ENCODE peak calls at places on chromosomes 6 and 20, in seven cellular contexts. Z, F, N, P, B, I and C are unnamed samples.

GRCh38 chr6:90835584-90836212 is 248.8 kb upstream of the MAP3K7 start:
- DNase-seq in Z (no peak), F (no peak), N (no peak), P (no peak), B (no peak), I (no peak), C (no peak)

GRCh38 chr6:141445928-141446628 is 686.6 kb upstream of the GJE1 start:
- DNase-seq in Z (no peak), P (no peak), N (no peak), I (no peak), B (no peak), F (no peak), C (no peak)

GRCh38 chr6:24893342-24893850 is 42.4 kb downstream of the RIPOR2 start:
- DNase-seq in P (no peak), N (no peak), Z (no peak), B (no peak), F (no peak), I (no peak), C (no peak)

GRCh38 chr6:111604259-111605099 is 1.2 kb downstream of the TRAF3IP2 start:
- DNase-seq in P (no peak), B (peak), F (peak), I (no peak), Z (no peak), N (no peak), C (no peak)

GRCh38 chr6:106724848-106725247 is 95.5 kb downstream of the QRSL1 start:
- DNase-seq in Z (no peak), P (no peak), I (no peak), B (no peak), N (no peak), F (no peak), C (no peak)

GRCh38 chr20:45268531-45268930 is 14.2 kb upstream of the SLPI start:
- DNase-seq in Z (no peak), N (no peak), F (no peak), I (no peak), P (no peak), B (no peak), C (peak)

GRCh38 chr6:94636780-94637385 is 940.5 kb upstream of the MANEA start:
- DNase-seq in Z (no peak), I (peak), B (no peak), F (no peak), N (no peak), P (peak), C (no peak)

GRCh38 chr6:36713846-36714245 is 16.2 kb downstream of the RAB44 start:
- DNase-seq in N (no peak), P (no peak), Z (no peak), B (no peak), I (no peak), F (no peak), C (no peak)

GRCh38 chr6:235763-236360 is 56.4 kb upstream of the DUSP22 start:
- DNase-seq in F (no peak), I (no peak), P (no peak), N (peak), B (peak), Z (no peak), C (no peak)

GRCh38 chr20:35776513-35777101 is 4.8 kb downstream of the PHF20 start:
- DNase-seq in F (peak), I (no peak), P (no peak), Z (no peak), N (no peak), B (peak), C (no peak)

GRCh38 chr6:129936329-129937165 is 75.4 kb upstream of the TMEM244 start:
- DNase-seq in P (peak), B (peak), N (peak), I (peak), Z (peak), F (no peak), C (no peak)

GRCh38 chr20:25288291-25289181 is 40.7 kb downstream of the PYGB start:
- DNase-seq in F (no peak), P (no peak), B (no peak), Z (peak), N (peak), I (no peak), C (no peak)

GRCh38 chr6:144725731-144726522 is 440.8 kb downstream of the UTRN start:
- DNase-seq in B (no peak), I (no peak), Z (no peak), F (no peak), P (peak), N (no peak), C (no peak)

GRCh38 chr6:72182337-72183246 is 296.2 kb downstream of the RIMS1 start:
- DNase-seq in I (peak), N (no peak), Z (peak), F (no peak), B (peak), P (peak), C (no peak)

GRCh38 chr6:106692112-106692822 is 62.9 kb downstream of the QRSL1 start:
- DNase-seq in I (peak), B (peak), Z (no peak), P (no peak), N (no peak), F (no peak), C (no peak)

GRCh38 chr6:43076928-43077809 is 1.1 kb downstream of the PTK7 start:
- DNase-seq in B (peak), Z (peak), P (peak), F (no peak), N (no peak), I (no peak), C (peak)

GRCh38 chr20:2840967-2841531 is 504 bp downstream of the VPS16 start:
- DNase-seq in I (peak), N (no peak), F (no peak), B (peak), Z (peak), P (peak), C (no peak)

GRCh38 chr6:11730645-11731044 is 48.0 kb downstream of the ADTRP start:
- DNase-seq in F (no peak), B (no peak), I (no peak), P (no peak), N (peak), Z (no peak), C (peak)

GRCh38 chr20:32675223-32675975 is 1.7 kb upstream of the C20orf203 start:
- DNase-seq in P (no peak), F (no peak), N (no peak), B (no peak), Z (no peak), I (no peak), C (no peak)

GRCh38 chr6:132443206-132443605 is 41.9 kb upstream of the MOXD1 start:
- DNase-seq in N (no peak), Z (no peak), P (no peak), I (peak), B (no peak), F (no peak), C (no peak)

GRCh38 chr6:118843685-118844390 is 50.1 kb upstream of the ASF1A start:
- DNase-seq in Z (no peak), F (no peak), I (no peak), P (no peak), B (peak), N (peak), C (no peak)

GRCh38 chr6:19902201-19902600 is 65.0 kb downstream of the ID4 start:
- DNase-seq in Z (no peak), F (no peak), N (no peak), I (no peak), P (no peak), B (no peak), C (no peak)

GRCh38 chr20:32386091-32386490 is 28.0 kb downstream of the ASXL1 start:
- DNase-seq in N (no peak), Z (no peak), P (no peak), I (no peak), B (no peak), F (no peak), C (no peak)

GRCh38 chr20:58235010-58235409 is 6.6 kb upstream of the ANKRD60 start:
- DNase-seq in F (no peak), B (no peak), I (no peak), Z (no peak), N (no peak), P (no peak), C (peak)

GRCh38 chr6:139855741-139856206 is 481.3 kb upstream of the CITED2 start:
- DNase-seq in I (no peak), N (no peak), F (no peak), P (no peak), B (peak), Z (no peak), C (no peak)

GRCh38 chr6:111918825-111919224 is 45.6 kb upstream of the FYN start:
- DNase-seq in P (no peak), Z (no peak), I (peak), F (no peak), N (no peak), B (peak), C (no peak)

GRCh38 chr6:101351173-101351572 is 42.3 kb upstream of the GRIK2 start:
- DNase-seq in I (peak), F (no peak), B (no peak), Z (no peak), P (no peak), N (no peak), C (no peak)

GRCh38 chr20:16438100-16438499 is 135.1 kb downstream of the KIF16B start:
- DNase-seq in Z (no peak), P (no peak), I (no peak), B (no peak), N (no peak), F (no peak), C (no peak)

GRCh38 chr20:16437387-16437990 is 135.8 kb downstream of the KIF16B start:
- DNase-seq in I (peak), P (no peak), Z (no peak), N (no peak), B (no peak), F (no peak), C (no peak)

DNA sequence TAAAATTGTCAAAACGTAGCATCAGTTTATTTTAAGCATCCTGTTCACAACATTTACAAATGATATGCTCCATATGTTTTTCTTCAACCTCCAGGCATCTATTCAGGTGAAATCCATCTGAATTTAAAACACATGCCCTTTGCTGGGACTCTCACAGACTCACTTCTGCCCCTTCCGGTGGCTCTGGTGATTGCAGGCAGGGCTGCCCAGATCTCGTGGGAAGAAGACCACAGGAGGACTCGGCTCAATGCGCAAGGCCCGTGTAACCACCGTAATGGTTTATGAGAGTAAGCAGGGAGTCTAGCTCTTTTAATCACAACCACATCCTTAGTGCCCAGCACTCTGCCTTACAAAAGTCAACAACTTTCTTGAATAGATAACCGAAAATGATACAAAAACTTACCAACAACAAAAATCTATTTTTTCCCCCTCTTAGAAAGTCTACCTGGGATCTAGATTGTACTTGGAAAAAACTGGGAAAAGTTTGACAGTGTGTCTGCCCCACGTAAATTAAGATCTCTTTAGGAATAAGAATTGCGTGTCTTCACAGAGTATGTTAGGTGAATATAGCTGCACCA is 139.1 kb downstream of the KIF16B start:
- DNase-seq in P (peak), I (no peak), N (peak), Z (peak), F (peak), B (peak), C (peak)
- TF ChIP-seq CTCF in P (peak), I (peak), N (peak), Z (peak), F (no peak), B (peak), C (peak)

GRCh38 chr20:34312544-34313217 is 9.5 kb upstream of the AHCY start:
- DNase-seq in N (peak), P (peak), Z (peak), I (peak), B (peak), F (peak), C (peak)

GRCh38 chr20:34311118-34312023 is 8.2 kb upstream of the AHCY start:
- DNase-seq in P (peak), I (no peak), F (no peak), N (no peak), Z (peak), B (no peak), C (no peak)

GRCh38 chr20:34312024-34312460 is 8.9 kb upstream of the AHCY start:
- DNase-seq in B (no peak), P (no peak), N (no peak), I (no peak), F (no peak), Z (no peak), C (no peak)

GRCh38 chr20:34309691-34310090 is 6.5 kb upstream of the AHCY start:
- DNase-seq in I (no peak), F (no peak), P (no peak), B (no peak), N (no peak), Z (no peak), C (no peak)

GRCh38 chr20:34310481-34311117 is 7.4 kb upstream of the AHCY start:
- DNase-seq in Z (no peak), N (no peak), I (no peak), F (no peak), P (no peak), B (no peak), C (no peak)
- TF ChIP-seq CTCF in Z (no peak), N (no peak), I (no peak), F (no peak), P (no peak), B (no peak), C (no peak)

GRCh38 chr6:29793796-29794195 is 33.8 kb upstream of the HLA-G start:
- DNase-seq in I (no peak), Z (no peak), P (no peak), B (no peak), N (no peak), F (no peak), C (no peak)

GRCh38 chr6:29791162-29791561 is 36.5 kb upstream of the HLA-G start:
- DNase-seq in I (peak), Z (no peak), P (no peak), F (no peak), B (no peak), N (no peak), C (no peak)

GRCh38 chr6:29791786-29792122 is 35.9 kb upstream of the HLA-G start:
- DNase-seq in F (no peak), N (no peak), I (peak), P (no peak), B (no peak), Z (no peak), C (no peak)

GRCh38 chr6:29793036-29793356 is 34.6 kb upstream of the HLA-G start:
- DNase-seq in Z (no peak), N (no peak), P (no peak), B (no peak), I (no peak), F (no peak), C (no peak)

GRCh38 chr6:29792123-29793035 is 35.2 kb upstream of the HLA-G start:
- DNase-seq in N (no peak), P (peak), Z (peak), B (no peak), I (peak), F (peak), C (no peak)
- TF ChIP-seq CTCF in N (peak), P (no peak), Z (no peak), B (peak), I (peak), F (peak), C (peak)

GRCh38 chr6:124854338-124854922 is 107.8 kb upstream of the RNF217 start:
- DNase-seq in N (no peak), B (no peak), F (no peak), Z (no peak), P (no peak), I (no peak), C (no peak)
- TF ChIP-seq CTCF in N (no peak), B (no peak), F (no peak), Z (no peak), P (peak), I (peak), C (peak)

GRCh38 chr20:37781626-37782025 is 87.8 kb downstream of the CTNNBL1 start:
- DNase-seq in Z (no peak), F (no peak), N (no peak), B (no peak), I (no peak), P (no peak), C (no peak)
- TF ChIP-seq CTCF in Z (no peak), F (no peak), N (no peak), B (peak), I (peak), P (no peak), C (no peak)